ENCODE peak calls at places on chromosomes 5 and 9, in eight cellular contexts. One of them, this sample, is unnamed.

GRCh38 chr5:175573493-175574269 is 84.2 kb upstream of the HRH2 start:
- DNase-seq in fibroblast of lung: no peak
- DNase-seq in trophoblast cell: no peak
- DNase-seq in hepatocyte: no peak
- DNase-seq in OCI-LY7: no peak
- DNase-seq in neural progenitor cell: no peak
- DNase-seq in IMR-90: no peak
- DNase-seq in MM.1S: no peak
- DNase-seq in this sample: no peak

GRCh38 chr9:91426123-91426745 is 2.6 kb upstream of the NFIL3 start:
- DNase-seq in fibroblast of lung: peak
- DNase-seq in trophoblast cell: peak
- DNase-seq in hepatocyte: peak
- DNase-seq in OCI-LY7: peak
- DNase-seq in neural progenitor cell: peak
- DNase-seq in IMR-90: peak
- DNase-seq in MM.1S: peak
- DNase-seq in this sample: no peak

GRCh38 chr5:30446456-30446855 is 747.0 kb upstream of the CDH6 start:
- DNase-seq in fibroblast of lung: no peak
- DNase-seq in trophoblast cell: no peak
- DNase-seq in hepatocyte: no peak
- DNase-seq in OCI-LY7: no peak
- DNase-seq in neural progenitor cell: no peak
- DNase-seq in IMR-90: no peak
- DNase-seq in MM.1S: no peak
- DNase-seq in this sample: no peak

GRCh38 chr5:74281191-74281590 is 359.3 kb downstream of the ENC1 start:
- DNase-seq in fibroblast of lung: no peak
- DNase-seq in trophoblast cell: no peak
- DNase-seq in hepatocyte: no peak
- DNase-seq in OCI-LY7: no peak
- DNase-seq in neural progenitor cell: no peak
- DNase-seq in IMR-90: no peak
- DNase-seq in MM.1S: no peak
- DNase-seq in this sample: no peak

GRCh38 chr5:6435356-6435755 is 13.3 kb upstream of the UBE2QL1 start:
- DNase-seq in fibroblast of lung: no peak
- DNase-seq in trophoblast cell: no peak
- DNase-seq in hepatocyte: peak
- DNase-seq in OCI-LY7: peak
- DNase-seq in neural progenitor cell: peak
- DNase-seq in IMR-90: no peak
- DNase-seq in MM.1S: peak
- DNase-seq in this sample: no peak

GRCh38 chr9:105656131-105656921 is 5.9 kb upstream of the TAL2 start:
- DNase-seq in fibroblast of lung: no peak
- DNase-seq in trophoblast cell: peak
- DNase-seq in hepatocyte: peak
- DNase-seq in OCI-LY7: no peak
- DNase-seq in neural progenitor cell: peak
- DNase-seq in IMR-90: no peak
- DNase-seq in MM.1S: peak
- DNase-seq in this sample: no peak

GRCh38 chr5:71778678-71779276 is 59.7 kb downstream of the CARTPT start:
- DNase-seq in fibroblast of lung: peak
- DNase-seq in trophoblast cell: no peak
- DNase-seq in hepatocyte: peak
- DNase-seq in OCI-LY7: peak
- DNase-seq in neural progenitor cell: peak
- DNase-seq in IMR-90: peak
- DNase-seq in MM.1S: peak
- DNase-seq in this sample: no peak

GRCh38 chr9:134268308-134268724 is 57.9 kb upstream of the RXRA start:
- DNase-seq in fibroblast of lung: no peak
- DNase-seq in trophoblast cell: peak
- DNase-seq in hepatocyte: no peak
- DNase-seq in OCI-LY7: peak
- DNase-seq in neural progenitor cell: no peak
- DNase-seq in IMR-90: peak
- DNase-seq in MM.1S: peak
- DNase-seq in this sample: no peak

GRCh38 chr9:38211002-38211401 is 142.0 kb upstream of the SHB start:
- DNase-seq in fibroblast of lung: no peak
- DNase-seq in trophoblast cell: no peak
- DNase-seq in hepatocyte: no peak
- DNase-seq in OCI-LY7: no peak
- DNase-seq in neural progenitor cell: no peak
- DNase-seq in IMR-90: no peak
- DNase-seq in MM.1S: no peak
- DNase-seq in this sample: no peak

GRCh38 chr5:133866903-133867245 is 101.6 kb downstream of the C5orf15 start:
- DNase-seq in fibroblast of lung: no peak
- DNase-seq in trophoblast cell: no peak
- DNase-seq in hepatocyte: no peak
- DNase-seq in OCI-LY7: no peak
- DNase-seq in neural progenitor cell: no peak
- DNase-seq in IMR-90: no peak
- DNase-seq in MM.1S: no peak
- DNase-seq in this sample: no peak

DNA sequence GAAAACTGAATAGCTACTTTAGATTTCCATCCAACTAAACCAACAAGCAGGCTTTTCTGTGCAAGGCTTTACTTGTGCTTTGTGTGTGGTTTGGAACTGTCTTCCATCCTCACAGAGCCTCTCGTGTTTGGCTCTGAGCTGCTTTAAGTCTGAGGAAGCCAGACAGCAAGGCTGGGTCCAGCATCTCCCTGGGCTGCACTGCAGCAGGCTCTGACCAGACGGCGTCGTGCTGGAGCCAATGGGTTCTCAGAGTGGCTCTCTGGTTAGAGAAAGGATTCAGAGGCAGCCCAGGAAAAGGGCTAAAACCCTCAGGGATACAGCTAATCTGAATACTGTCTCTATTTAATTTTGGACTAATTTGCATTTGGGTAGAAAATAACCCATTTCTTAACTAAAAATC is 207.9 kb upstream of the EFNA5 start:
- DNase-seq in fibroblast of lung: no peak
- DNase-seq in trophoblast cell: no peak
- DNase-seq in hepatocyte: no peak
- DNase-seq in OCI-LY7: no peak
- DNase-seq in neural progenitor cell: peak
- DNase-seq in IMR-90: no peak
- DNase-seq in MM.1S: no peak
- DNase-seq in this sample: no peak
- H2AFZ ChIP-seq in fibroblast of lung: no peak
- H2AFZ ChIP-seq in trophoblast cell: no peak
- H2AFZ ChIP-seq in hepatocyte: no peak
- H2AFZ ChIP-seq in OCI-LY7: no peak
- H2AFZ ChIP-seq in neural progenitor cell: no peak
- H2AFZ ChIP-seq in IMR-90: no peak
- H2AFZ ChIP-seq in MM.1S: no peak
- H2AFZ ChIP-seq in this sample: no peak

DNA sequence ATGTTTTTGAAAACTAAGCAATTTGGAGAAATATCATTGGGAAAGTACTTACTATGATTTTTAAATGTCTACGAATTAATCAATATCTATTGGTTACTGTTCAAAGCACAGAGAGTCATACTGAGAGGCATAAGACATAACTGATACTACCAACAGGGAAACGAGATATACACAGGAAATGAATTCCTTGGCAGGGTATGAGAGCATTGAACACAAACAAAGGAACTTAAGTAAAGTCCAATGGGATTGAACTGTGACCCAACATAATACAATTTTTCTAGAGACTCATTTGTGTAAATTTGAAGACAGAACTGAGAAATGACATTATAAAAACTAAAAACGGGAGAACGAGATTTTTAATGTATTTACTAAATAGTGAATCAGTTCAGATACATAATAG is 1.3 kb upstream of the ITGA1 start:
- DNase-seq in fibroblast of lung: no peak
- DNase-seq in trophoblast cell: no peak
- DNase-seq in hepatocyte: no peak
- DNase-seq in OCI-LY7: no peak
- DNase-seq in neural progenitor cell: no peak
- DNase-seq in IMR-90: peak
- DNase-seq in MM.1S: no peak
- DNase-seq in this sample: no peak
- H2AFZ ChIP-seq in fibroblast of lung: no peak
- H2AFZ ChIP-seq in trophoblast cell: no peak
- H2AFZ ChIP-seq in hepatocyte: peak
- H2AFZ ChIP-seq in OCI-LY7: no peak
- H2AFZ ChIP-seq in neural progenitor cell: no peak
- H2AFZ ChIP-seq in IMR-90: no peak
- H2AFZ ChIP-seq in MM.1S: no peak
- H2AFZ ChIP-seq in this sample: no peak

GRCh38 chr5:124071039-124071438 is 559.1 kb downstream of the CSNK1G3 start:
- DNase-seq in fibroblast of lung: no peak
- DNase-seq in trophoblast cell: no peak
- DNase-seq in hepatocyte: no peak
- DNase-seq in OCI-LY7: no peak
- DNase-seq in neural progenitor cell: no peak
- DNase-seq in IMR-90: no peak
- DNase-seq in MM.1S: no peak
- DNase-seq in this sample: no peak
- H2AFZ ChIP-seq in fibroblast of lung: no peak
- H2AFZ ChIP-seq in trophoblast cell: no peak
- H2AFZ ChIP-seq in hepatocyte: no peak
- H2AFZ ChIP-seq in OCI-LY7: no peak
- H2AFZ ChIP-seq in neural progenitor cell: no peak
- H2AFZ ChIP-seq in IMR-90: no peak
- H2AFZ ChIP-seq in MM.1S: no peak
- H2AFZ ChIP-seq in this sample: no peak

GRCh38 chr9:126474201-126474765 is 139.4 kb upstream of the LMX1B start:
- DNase-seq in fibroblast of lung: peak
- DNase-seq in trophoblast cell: peak
- DNase-seq in hepatocyte: no peak
- DNase-seq in OCI-LY7: no peak
- DNase-seq in neural progenitor cell: no peak
- DNase-seq in IMR-90: peak
- DNase-seq in MM.1S: no peak
- DNase-seq in this sample: no peak
- H2AFZ ChIP-seq in fibroblast of lung: no peak
- H2AFZ ChIP-seq in trophoblast cell: no peak
- H2AFZ ChIP-seq in hepatocyte: no peak
- H2AFZ ChIP-seq in OCI-LY7: no peak
- H2AFZ ChIP-seq in neural progenitor cell: no peak
- H2AFZ ChIP-seq in IMR-90: peak
- H2AFZ ChIP-seq in MM.1S: no peak
- H2AFZ ChIP-seq in this sample: no peak

GRCh38 chr5:178163772-178164735 is 10.4 kb upstream of the NHP2 start:
- DNase-seq in fibroblast of lung: peak
- DNase-seq in trophoblast cell: peak
- DNase-seq in hepatocyte: peak
- DNase-seq in OCI-LY7: peak
- DNase-seq in neural progenitor cell: peak
- DNase-seq in IMR-90: peak
- DNase-seq in MM.1S: peak
- DNase-seq in this sample: no peak
- H2AFZ ChIP-seq in fibroblast of lung: peak
- H2AFZ ChIP-seq in trophoblast cell: peak
- H2AFZ ChIP-seq in hepatocyte: peak
- H2AFZ ChIP-seq in OCI-LY7: peak
- H2AFZ ChIP-seq in neural progenitor cell: peak
- H2AFZ ChIP-seq in IMR-90: peak
- H2AFZ ChIP-seq in MM.1S: peak
- H2AFZ ChIP-seq in this sample: peak

DNA sequence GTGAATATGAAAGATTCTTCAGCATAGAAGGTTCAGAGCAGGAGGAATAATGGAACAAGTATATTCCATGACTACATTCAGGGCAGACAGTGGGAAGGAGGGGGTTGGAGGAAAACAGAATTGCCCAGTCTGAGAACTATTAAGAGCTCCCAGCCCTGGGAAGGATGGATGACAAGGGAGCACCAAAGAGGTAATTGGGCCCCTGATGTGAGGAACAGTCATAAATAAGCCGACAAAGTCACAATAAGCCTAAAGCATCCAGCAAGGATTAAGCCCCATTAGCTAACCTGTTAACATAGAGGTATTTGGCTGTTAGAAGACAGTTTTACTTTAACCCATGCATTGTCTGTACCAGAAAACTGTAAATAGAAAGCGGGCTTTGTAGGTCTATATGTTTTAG is 348.7 kb upstream of the SEMA6A start:
- DNase-seq in fibroblast of lung: no peak
- DNase-seq in trophoblast cell: no peak
- DNase-seq in hepatocyte: no peak
- DNase-seq in OCI-LY7: no peak
- DNase-seq in neural progenitor cell: peak
- DNase-seq in IMR-90: no peak
- DNase-seq in MM.1S: no peak
- DNase-seq in this sample: no peak
- H2AFZ ChIP-seq in fibroblast of lung: no peak
- H2AFZ ChIP-seq in trophoblast cell: no peak
- H2AFZ ChIP-seq in hepatocyte: no peak
- H2AFZ ChIP-seq in OCI-LY7: no peak
- H2AFZ ChIP-seq in neural progenitor cell: no peak
- H2AFZ ChIP-seq in IMR-90: no peak
- H2AFZ ChIP-seq in MM.1S: no peak
- H2AFZ ChIP-seq in this sample: no peak